ENCODE peak calls at places on chromosomes 4 and X, in five cellular contexts. M is CD8-positive, alpha-beta memory T cell; W is HEK293T; X is AG10803; Y is NT2/D1. E is an unnamed sample.
A peak's percentile ranks its signal among the peaks of the same experiment; 100 is the strongest.

GRCh38 chrX:154373340-154374306 is 811 bp downstream of the FLNA start:
- DNase-seq in X (peak; percentile 84), W (peak; percentile 60), M (peak; percentile 5), Y (no peak), E (peak; percentile 76)

GRCh38 chr4:155522201-155522600 is 144.4 kb upstream of the GUCY1A1 start:
- DNase-seq in X (no peak), M (no peak), W (no peak), Y (no peak), E (no peak)

GRCh38 chr4:141311805-141312204 is 91.1 kb downstream of the ZNF330 start:
- DNase-seq in M (no peak), W (no peak), Y (no peak), X (peak; percentile 6), E (no peak)

GRCh38 chrX:152819271-152819670 is 11.3 kb downstream of the CETN2 start:
- DNase-seq in W (no peak), M (no peak), X (no peak), Y (no peak), E (no peak)

GRCh38 chr4:110620352-110621327 is 2.2 kb downstream of the PITX2 start:
- DNase-seq in Y (no peak), X (no peak), W (no peak), M (no peak), E (no peak)

GRCh38 chrX:48956728-48957414 is 536 bp downstream of the OTUD5 start:
- DNase-seq in M (peak; percentile 56), X (no peak), W (no peak), Y (no peak), E (no peak)

GRCh38 chrX:8484360-8484759 is 19.7 kb downstream of the VCX3B start:
- DNase-seq in M (no peak), W (no peak), X (no peak), Y (no peak), E (peak; percentile 37)

GRCh38 chr4:71338846-71339593 is at the start of gene SLC4A4:
- DNase-seq in M (no peak), X (peak; percentile 62), W (no peak), Y (no peak), E (no peak)

GRCh38 chr4:159497961-159498360 is 395.1 kb downstream of the RAPGEF2 start:
- DNase-seq in W (no peak), Y (no peak), M (no peak), X (no peak), E (no peak)

GRCh38 chr4:137909910-137910309 is 332.2 kb downstream of the SLC7A11 start:
- DNase-seq in Y (no peak), X (no peak), M (no peak), W (peak; percentile 48), E (no peak)

GRCh38 chrX:131032646-131033230 is 25.4 kb upstream of the ARHGAP36 start:
- DNase-seq in W (no peak), X (no peak), Y (no peak), M (no peak), E (no peak)

GRCh38 chr4:122099896-122100295 is 52.2 kb upstream of the BLTP1 start:
- DNase-seq in W (no peak), X (peak; percentile 25), M (no peak), Y (no peak), E (no peak)

GRCh38 chr4:168584321-168584771 is 87.5 kb downstream of the PALLD start:
- DNase-seq in X (peak; percentile 79), M (no peak), Y (no peak), W (no peak), E (no peak)